ENCODE peak calls at places on chromosomes 4 and X, in four cellular contexts. O is K562, M is GM12878, L is HepG2. E is an unnamed sample.

GRCh38 chr4:174318829-174319764 is 35.4 kb downstream of the CEP44 start:
- DNase-seq in O (peak; percentile 25), M (no peak), L (peak; percentile 31), E (no peak)

GRCh38 chr4:3688018-3688998 is 77.9 kb upstream of the ADRA2C start:
- DNase-seq in O (no peak), M (no peak), L (no peak), E (no peak)

GRCh38 chr4:41145571-41146078 is 68.7 kb downstream of the APBB2 start:
- DNase-seq in O (no peak), M (peak; percentile 31), L (peak; percentile 61), E (no peak)

GRCh38 chr4:112552668-112553067 is 36.7 kb upstream of the NEUROG2 start:
- DNase-seq in O (no peak), M (no peak), L (peak; percentile 17), E (no peak)

GRCh38 chr4:80008351-80008750 is 64.7 kb downstream of the ANTXR2 start:
- DNase-seq in O (no peak), M (no peak), L (no peak), E (no peak)

GRCh38 chr4:22999419-22999818 is 306.7 kb downstream of the GBA3 start:
- DNase-seq in O (no peak), M (no peak), L (peak; percentile 3), E (no peak)

GRCh38 chrX:14529288-14529989 is at the start of gene GLRA2:
- DNase-seq in O (peak; percentile 3), M (no peak), L (peak; percentile 1), E (no peak)

GRCh38 chrX:140510895-140511295 is 6.0 kb upstream of the SOX3 start:
- DNase-seq in O (no peak), M (no peak), L (no peak), E (no peak)

GRCh38 chrX:96438803-96439202 is 245.8 kb upstream of the DIAPH2 start:
- DNase-seq in O (no peak), M (no peak), L (no peak), E (no peak)

GRCh38 chr4:123955167-123955824 is 558.7 kb downstream of the SPRY1 start:
- DNase-seq in O (no peak), M (no peak), L (no peak), E (no peak)

GRCh38 chr4:55758570-55758969 is 61.0 kb upstream of the EXOC1L start:
- DNase-seq in O (no peak), M (no peak), L (no peak), E (no peak)

GRCh38 chrX:68761086-68761485 is 67.7 kb upstream of the EFNB1 start:
- DNase-seq in O (no peak), M (no peak), L (no peak), E (no peak)

GRCh38 chr4:46484881-46485280 is 95.0 kb upstream of the GABRA2 start:
- DNase-seq in O (no peak), M (no peak), L (no peak), E (no peak)

GRCh38 chrX:37314526-37314925 is 34.6 kb upstream of the PRRG1 start:
- DNase-seq in O (no peak), M (no peak), L (no peak), E (no peak)

GRCh38 chr4:142331646-142332045 is 514.5 kb downstream of the INPP4B start:
- DNase-seq in O (no peak), M (no peak), L (no peak), E (no peak)

GRCh38 chrX:9515973-9516538 is 51.2 kb downstream of the TBL1X start:
- DNase-seq in O (peak; percentile 79), M (no peak), L (no peak), E (no peak)

GRCh38 chr4:107519057-107519456 is 201.0 kb downstream of the PAPSS1 start:
- DNase-seq in O (no peak), M (no peak), L (peak; percentile 25), E (no peak)

GRCh38 chr4:7394681-7395451 is 39.9 kb downstream of the PSAPL1 start:
- DNase-seq in O (no peak), M (no peak), L (no peak), E (no peak)

GRCh38 chr4:68074397-68074796 is 55.3 kb downstream of the TMPRSS11F start:
- DNase-seq in O (no peak), M (no peak), L (no peak), E (no peak)

GRCh38 chr4:26320159-26320452 is 708 bp upstream of the RBPJ start:
- DNase-seq in O (no peak), M (peak; percentile 51), L (peak; percentile 23), E (peak; percentile 46)

GRCh38 chrX:45135616-45136015 is 65.1 kb downstream of the DIPK2B start:
- DNase-seq in O (no peak), M (no peak), L (no peak), E (no peak)

GRCh38 chr4:19700951-19701350 is 550.8 kb upstream of the SLIT2 start:
- DNase-seq in O (no peak), M (no peak), L (no peak), E (no peak)

GRCh38 chrX:151790421-151791160 is 56.0 kb downstream of the CNGA2 start:
- DNase-seq in O (no peak), M (no peak), L (no peak), E (no peak)

GRCh38 chr4:113901994-113902787 is 77.3 kb downstream of the ARSJ start:
- DNase-seq in O (no peak), M (no peak), L (peak; percentile 34), E (no peak)

GRCh38 chr4:5973486-5974220 is 44.6 kb downstream of the C4orf50 start:
- DNase-seq in O (no peak), M (no peak), L (no peak), E (no peak)

GRCh38 chr4:148443550-148444295 is 1.5 kb upstream of the NR3C2 start:
- DNase-seq in O (no peak), M (no peak), L (no peak), E (peak; percentile 7)

GRCh38 chr4:16866974-16867373 is 31.5 kb downstream of the LDB2 start:
- DNase-seq in O (no peak), M (no peak), L (no peak), E (no peak)

GRCh38 chr4:16867827-16868226 is 30.6 kb downstream of the LDB2 start:
- DNase-seq in O (no peak), M (no peak), L (no peak), E (no peak)

GRCh38 chr4:16864199-16864598 is 34.2 kb downstream of the LDB2 start:
- DNase-seq in O (no peak), M (no peak), L (no peak), E (no peak)

GRCh38 chr4:16865209-16865896 is 33.1 kb downstream of the LDB2 start:
- DNase-seq in O (no peak), M (no peak), L (no peak), E (no peak)

DNA sequence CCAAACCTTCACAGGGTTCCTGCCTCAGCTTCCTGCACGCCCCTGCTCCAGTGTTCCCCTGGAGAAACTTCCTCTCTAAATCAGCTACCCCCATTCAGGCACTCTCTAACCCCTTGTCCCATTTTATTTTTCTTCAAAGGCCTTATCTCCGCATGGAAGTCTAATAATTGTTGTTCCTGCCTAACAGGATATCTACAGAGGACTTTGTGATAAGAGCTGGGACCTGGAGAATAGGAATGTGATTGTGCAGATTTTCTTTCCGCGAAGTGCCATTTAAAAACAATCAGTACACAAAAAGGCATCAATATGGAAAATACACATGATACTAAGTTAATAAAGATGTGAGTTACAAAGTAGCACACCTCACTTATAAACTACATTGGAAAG is 32.6 kb downstream of the LDB2 start:
- DNase-seq in O (no peak), M (no peak), L (no peak), E (no peak)
- TF ChIP-seq POLR2A in O (no peak), M (no peak), L (no peak), E (no peak)

DNA sequence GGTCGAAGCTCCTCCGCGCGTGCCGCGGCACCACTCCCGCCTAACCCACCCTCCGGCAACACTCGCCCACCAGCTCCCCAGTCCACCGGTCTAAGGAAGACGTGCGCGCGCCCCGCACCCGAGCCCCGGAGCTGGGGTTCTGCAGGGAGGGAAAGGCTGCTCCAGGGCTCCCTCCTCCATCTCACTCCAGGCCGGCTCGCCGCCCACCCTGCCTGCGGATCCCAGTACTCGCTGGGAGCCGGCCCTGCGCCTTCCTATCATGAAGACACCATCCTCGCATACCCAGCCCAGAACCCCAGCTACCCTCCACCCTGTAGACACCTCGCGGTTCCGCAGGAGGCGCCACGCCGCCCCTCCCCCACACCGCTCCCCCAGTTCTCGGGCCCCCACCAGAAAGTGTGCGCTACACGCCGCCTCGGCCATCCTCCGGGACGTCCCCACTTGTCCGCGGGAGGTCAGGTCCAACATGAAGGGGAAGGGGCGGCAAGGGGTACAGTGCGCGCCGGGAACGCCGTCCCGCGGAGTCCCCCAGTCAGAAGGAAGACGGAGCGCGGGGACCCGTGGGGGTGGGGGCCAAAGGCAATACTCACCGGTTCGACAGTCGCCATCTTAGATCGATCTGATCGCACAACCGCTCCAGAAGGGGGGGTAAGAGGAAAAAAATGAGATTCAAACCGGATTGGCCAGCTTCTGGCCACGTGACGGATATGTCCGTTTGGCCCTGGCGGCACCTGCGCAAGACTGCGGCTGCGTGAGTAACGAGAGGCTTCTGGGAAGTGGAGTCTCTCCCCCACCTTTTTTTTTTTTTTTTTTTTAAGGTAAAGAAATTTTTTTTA is at the start of gene EIF4E:
- DNase-seq in O (peak; percentile 97), M (peak; percentile 96), L (peak; percentile 98), E (peak; percentile 77)
- TF ChIP-seq POLR2AphosphoS5 in O (peak; percentile 77), M (no peak), L (peak; percentile 68), E (peak; percentile 62)

DNA sequence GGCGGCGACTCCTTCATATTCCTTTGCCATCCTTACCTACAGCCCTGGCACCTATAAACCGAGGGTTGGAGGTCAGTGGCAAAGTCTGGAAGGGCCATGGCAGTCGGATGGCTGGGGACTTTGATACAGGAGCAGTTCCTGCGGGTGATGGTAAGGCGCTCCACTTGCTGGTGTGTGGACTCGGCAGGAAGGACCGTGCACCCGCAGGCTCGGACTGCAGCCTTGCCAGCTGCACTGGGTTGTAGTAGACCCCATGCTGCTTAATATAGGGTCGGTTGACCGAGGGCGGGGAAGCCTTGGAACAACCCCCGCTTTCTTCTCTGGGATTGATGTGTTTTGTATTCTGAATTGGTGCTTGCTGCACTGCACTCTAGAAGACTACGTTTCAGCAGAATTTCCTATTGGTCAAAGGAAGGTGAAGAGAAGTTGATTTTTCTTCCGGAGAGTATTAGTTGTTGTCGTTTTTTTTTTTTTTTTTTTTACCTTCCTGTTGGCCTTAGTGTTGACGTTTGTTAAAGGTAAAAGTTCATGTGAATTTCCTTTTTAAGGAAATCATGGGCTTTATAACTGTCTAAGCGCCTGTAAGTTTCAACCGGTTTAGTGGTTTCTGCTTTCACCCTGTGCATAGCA is 683 bp downstream of the BLTP1 start:
- DNase-seq in O (peak; percentile 26), M (no peak), L (peak; percentile 9), E (peak; percentile 24)
- TF ChIP-seq TAF1 in O (no peak), M (no peak), L (no peak), E (no peak)

GRCh38 chrX:129724767-129725166 is 14.0 kb upstream of the XPNPEP2 start:
- DNase-seq in O (no peak), M (no peak), L (no peak), E (no peak)

GRCh38 chrX:129723511-129723910 is 15.3 kb upstream of the XPNPEP2 start:
- DNase-seq in O (no peak), M (no peak), L (no peak), E (no peak)

GRCh38 chrX:129731228-129731627 is 7.6 kb upstream of the XPNPEP2 start:
- DNase-seq in O (no peak), M (no peak), L (no peak), E (no peak)

GRCh38 chrX:129726307-129727111 is 12.3 kb upstream of the XPNPEP2 start:
- DNase-seq in O (peak; percentile 38), M (no peak), L (peak; percentile 21), E (no peak)

DNA sequence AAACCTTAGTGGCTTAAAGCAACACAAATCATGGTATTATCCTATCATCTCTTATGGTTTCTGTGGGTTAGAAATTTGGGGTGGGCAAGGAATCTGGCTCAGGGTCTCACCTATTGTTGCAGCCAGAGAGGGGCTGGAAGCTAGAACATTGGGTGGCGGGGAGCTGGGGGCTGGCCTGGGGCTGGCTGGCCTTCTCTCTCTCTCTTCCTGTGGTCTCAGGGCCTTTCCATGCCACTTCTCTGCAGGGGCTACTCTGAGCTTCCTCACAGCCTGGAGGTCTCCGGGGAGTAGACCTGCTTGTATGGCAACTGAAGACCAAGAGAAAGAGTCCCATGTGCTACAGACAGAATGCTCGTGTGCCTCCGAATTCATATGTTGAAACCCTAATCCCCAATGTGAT is 10.7 kb upstream of the XPNPEP2 start:
- DNase-seq in O (no peak), M (no peak), L (no peak), E (no peak)
- TF ChIP-seq POLR2A in O (no peak), M (no peak), L (no peak), E (no peak)